ENCODE peak calls at places on chromosomes 16 and 17, in four cellular contexts. One of them, this sample, is unnamed.

GRCh38 chr17:49795372-49795771 is 6.9 kb downstream of the KAT7 start:
- DNase-seq in astrocyte: no peak
- DNase-seq in AG10803: no peak
- DNase-seq in HL-60: no peak
- DNase-seq in this sample: no peak

GRCh38 chr16:2964416-2965223 is 545 bp downstream of the KREMEN2 start:
- DNase-seq in AG10803: no peak
- DNase-seq in astrocyte: no peak
- DNase-seq in HL-60: peak
- DNase-seq in this sample: no peak

GRCh38 chr17:17680477-17681186 is 626 bp upstream of the RAI1 start:
- DNase-seq in AG10803: no peak
- DNase-seq in HL-60: no peak
- DNase-seq in astrocyte: no peak
- DNase-seq in this sample: no peak

GRCh38 chr16:287298-287811 is 4.4 kb downstream of the PDIA2 start:
- DNase-seq in astrocyte: no peak
- DNase-seq in HL-60: no peak
- DNase-seq in AG10803: no peak
- DNase-seq in this sample: no peak

GRCh38 chr17:66915204-66915611 is 49.3 kb upstream of the CACNG4 start:
- DNase-seq in astrocyte: no peak
- DNase-seq in AG10803: no peak
- DNase-seq in HL-60: no peak
- DNase-seq in this sample: no peak

GRCh38 chr17:40309938-40310510 is 1.0 kb downstream of the RARA start:
- DNase-seq in AG10803: no peak
- DNase-seq in astrocyte: no peak
- DNase-seq in HL-60: no peak
- DNase-seq in this sample: no peak

GRCh38 chr17:13869301-13869700 is 200.0 kb upstream of the COX10 start:
- DNase-seq in astrocyte: peak
- DNase-seq in HL-60: no peak
- DNase-seq in AG10803: no peak
- DNase-seq in this sample: no peak

GRCh38 chr16:23796941-23797340 is 38.8 kb upstream of the PRKCB start:
- DNase-seq in HL-60: no peak
- DNase-seq in astrocyte: no peak
- DNase-seq in AG10803: no peak
- DNase-seq in this sample: no peak

GRCh38 chr17:65754641-65755040 is 193.2 kb upstream of the AXIN2 start:
- DNase-seq in astrocyte: no peak
- DNase-seq in AG10803: no peak
- DNase-seq in HL-60: no peak
- DNase-seq in this sample: no peak

GRCh38 chr17:79950711-79951110 is 85.0 kb downstream of the TBC1D16 start:
- DNase-seq in AG10803: no peak
- DNase-seq in HL-60: no peak
- DNase-seq in astrocyte: no peak
- DNase-seq in this sample: no peak
- TF ChIP-seq CTCF in AG10803: no peak
- TF ChIP-seq CTCF in HL-60: no peak
- TF ChIP-seq CTCF in astrocyte: no peak
- TF ChIP-seq CTCF in this sample: no peak

DNA sequence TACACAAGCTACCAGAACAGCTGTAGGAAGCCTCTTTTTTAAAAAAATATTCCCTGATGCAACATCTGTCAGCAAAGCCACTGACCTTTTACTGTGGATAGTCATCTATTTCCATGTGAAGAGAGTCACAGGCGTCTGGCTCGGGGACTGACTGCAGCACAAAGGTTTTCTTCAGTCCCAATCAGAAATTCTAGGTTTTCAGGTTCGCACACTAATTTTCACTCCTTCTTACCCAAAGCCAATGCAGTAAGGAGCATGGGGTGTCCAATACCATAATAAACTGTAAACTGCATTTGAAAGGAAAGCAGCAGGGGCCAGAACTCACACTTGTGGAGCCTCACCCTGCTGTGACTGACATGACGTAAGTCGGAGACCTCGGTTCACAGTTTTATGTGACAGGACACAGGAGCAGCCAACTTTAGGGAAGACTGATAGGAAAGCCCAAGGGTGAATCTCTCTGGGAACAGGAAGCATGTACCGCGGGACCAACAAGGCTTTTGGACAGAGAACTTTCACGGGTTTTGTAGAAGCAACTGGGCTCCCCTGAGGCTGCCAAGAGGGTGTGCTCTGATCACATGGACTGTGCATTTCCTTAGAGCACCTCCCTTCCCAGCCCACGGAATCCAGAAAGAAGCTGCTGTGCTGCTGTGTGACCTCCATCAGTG is 9.1 kb upstream of the TMEM100 start:
- DNase-seq in astrocyte: no peak
- DNase-seq in AG10803: peak
- DNase-seq in HL-60: no peak
- DNase-seq in this sample: no peak
- H3K4me3 ChIP-seq in astrocyte: no peak
- H3K4me3 ChIP-seq in AG10803: no peak
- H3K4me3 ChIP-seq in HL-60: no peak
- H3K4me3 ChIP-seq in this sample: no peak

DNA sequence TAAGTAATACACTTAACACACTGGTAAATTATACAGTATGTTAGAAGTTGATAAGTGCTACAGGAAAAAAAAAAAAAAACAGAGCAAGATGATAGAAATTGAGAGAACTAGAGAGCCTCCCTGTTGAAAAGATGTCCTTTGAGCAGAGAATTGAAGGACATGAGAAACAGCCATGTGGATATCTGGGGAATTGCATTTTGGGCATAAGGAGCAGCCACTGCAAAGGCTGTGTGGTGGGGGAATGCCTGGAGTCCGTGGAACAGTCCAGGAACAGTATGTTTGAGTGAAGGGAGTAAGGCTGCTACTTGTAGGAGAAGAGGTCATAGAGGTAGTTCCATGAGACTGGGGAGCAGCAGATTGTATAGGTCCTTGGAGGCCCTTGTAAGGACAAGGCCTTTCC is 178.4 kb downstream of the FTO start:
- DNase-seq in AG10803: no peak
- DNase-seq in astrocyte: no peak
- DNase-seq in HL-60: no peak
- DNase-seq in this sample: no peak
- TF ChIP-seq CTCF in AG10803: peak
- TF ChIP-seq CTCF in astrocyte: no peak
- TF ChIP-seq CTCF in HL-60: no peak
- TF ChIP-seq CTCF in this sample: no peak

GRCh38 chr17:19741832-19742457 is 6.2 kb downstream of the ALDH3A1 start:
- DNase-seq in HL-60: no peak
- DNase-seq in AG10803: no peak
- DNase-seq in astrocyte: no peak
- DNase-seq in this sample: no peak

GRCh38 chr17:19740933-19741332 is 7.2 kb downstream of the ALDH3A1 start:
- DNase-seq in HL-60: no peak
- DNase-seq in AG10803: no peak
- DNase-seq in astrocyte: no peak
- DNase-seq in this sample: no peak

GRCh38 chr17:19744492-19744891 is 3.6 kb downstream of the ALDH3A1 start:
- DNase-seq in HL-60: no peak
- DNase-seq in astrocyte: no peak
- DNase-seq in AG10803: no peak
- DNase-seq in this sample: no peak

GRCh38 chr17:19743101-19744100 is 4.7 kb downstream of the ALDH3A1 start:
- DNase-seq in astrocyte: no peak
- DNase-seq in AG10803: no peak
- DNase-seq in HL-60: no peak
- DNase-seq in this sample: no peak

GRCh38 chr17:19742495-19742894 is 5.6 kb downstream of the ALDH3A1 start:
- DNase-seq in HL-60: no peak
- DNase-seq in AG10803: no peak
- DNase-seq in astrocyte: no peak
- DNase-seq in this sample: no peak
- H3K4me3 ChIP-seq in HL-60: no peak
- H3K4me3 ChIP-seq in AG10803: no peak
- H3K4me3 ChIP-seq in astrocyte: no peak
- H3K4me3 ChIP-seq in this sample: no peak

DNA sequence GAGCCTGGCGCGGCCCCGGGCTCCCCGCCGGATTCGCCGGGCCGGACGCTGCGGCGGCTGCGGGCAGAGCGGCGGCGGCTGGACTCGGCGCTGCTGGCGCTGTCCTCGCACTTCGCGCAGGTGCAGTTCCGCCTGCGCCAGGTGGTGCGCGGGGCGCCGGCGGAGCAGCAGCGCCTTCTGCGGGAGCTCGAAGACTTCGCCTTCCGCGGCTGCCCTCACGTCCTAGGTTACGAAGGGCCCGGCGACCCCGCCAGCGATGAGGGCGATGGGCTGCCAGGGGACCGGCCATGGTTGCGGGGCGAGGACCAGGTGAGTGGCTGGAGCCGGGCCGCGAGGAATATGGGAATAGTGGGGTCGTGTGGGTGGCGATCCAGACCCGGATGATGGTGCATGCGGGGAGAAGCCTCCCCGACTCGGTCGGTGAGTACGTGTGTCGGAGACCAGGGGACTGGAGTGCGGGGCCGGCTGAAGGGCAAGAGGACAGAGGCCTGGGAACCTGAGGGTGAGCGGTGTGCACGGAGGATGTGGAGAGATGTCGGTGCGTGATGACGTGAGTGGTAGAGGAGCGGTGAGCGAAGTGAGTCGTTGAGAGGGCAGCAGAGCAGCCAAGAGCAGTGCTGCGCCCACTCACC is 517 bp downstream of the RUNDC1 start:
- DNase-seq in HL-60: peak
- DNase-seq in AG10803: peak
- DNase-seq in astrocyte: peak
- DNase-seq in this sample: no peak
- TF ChIP-seq CTCF in HL-60: no peak
- TF ChIP-seq CTCF in AG10803: no peak
- TF ChIP-seq CTCF in astrocyte: no peak
- TF ChIP-seq CTCF in this sample: peak

This sample was measured in GM12864.